ENCODE peak calls at places on chromosomes 5 and 9, in five cellular contexts. One of them, this sample, is unnamed.

GRCh38 chr5:138230981-138231589 is 18.0 kb upstream of the CDC23 start:
- DNase-seq in OCI-LY7: no peak
- DNase-seq in dorsolateral prefrontal cortex: no peak
- DNase-seq in natural killer cell: no peak
- DNase-seq in brain microvascular endothelial cell: peak
- DNase-seq in this sample: no peak

GRCh38 chr5:76689321-76690026 is 26.5 kb upstream of the F2R start:
- DNase-seq in OCI-LY7: no peak
- DNase-seq in dorsolateral prefrontal cortex: no peak
- DNase-seq in natural killer cell: no peak
- DNase-seq in brain microvascular endothelial cell: peak
- DNase-seq in this sample: no peak

GRCh38 chr5:134510970-134511795 is 14.3 kb upstream of the JADE2 start:
- DNase-seq in OCI-LY7: no peak
- DNase-seq in dorsolateral prefrontal cortex: no peak
- DNase-seq in natural killer cell: no peak
- DNase-seq in brain microvascular endothelial cell: peak
- DNase-seq in this sample: no peak

GRCh38 chr5:174097486-174098185 is 52.1 kb downstream of the NSG2 start:
- DNase-seq in OCI-LY7: no peak
- DNase-seq in dorsolateral prefrontal cortex: no peak
- DNase-seq in natural killer cell: no peak
- DNase-seq in brain microvascular endothelial cell: no peak
- DNase-seq in this sample: no peak

GRCh38 chr9:12776775-12777055 is 1.9 kb downstream of the LURAP1L start:
- DNase-seq in OCI-LY7: no peak
- DNase-seq in dorsolateral prefrontal cortex: no peak
- DNase-seq in natural killer cell: no peak
- DNase-seq in brain microvascular endothelial cell: peak
- DNase-seq in this sample: no peak

GRCh38 chr5:167030500-167031120 is 1260.8 kb upstream of the WWC1 start:
- DNase-seq in OCI-LY7: no peak
- DNase-seq in dorsolateral prefrontal cortex: no peak
- DNase-seq in natural killer cell: no peak
- DNase-seq in brain microvascular endothelial cell: no peak
- DNase-seq in this sample: peak

GRCh38 chr5:20536339-20536738 is 548.3 kb upstream of the CDH18 start:
- DNase-seq in OCI-LY7: no peak
- DNase-seq in dorsolateral prefrontal cortex: no peak
- DNase-seq in natural killer cell: no peak
- DNase-seq in brain microvascular endothelial cell: no peak
- DNase-seq in this sample: no peak

GRCh38 chr5:113060410-113061025 is 83.9 kb downstream of the DCP2 start:
- DNase-seq in OCI-LY7: no peak
- DNase-seq in dorsolateral prefrontal cortex: no peak
- DNase-seq in natural killer cell: no peak
- DNase-seq in brain microvascular endothelial cell: no peak
- DNase-seq in this sample: no peak

GRCh38 chr5:123223906-123224305 is 134.9 kb downstream of the PRDM6 start:
- DNase-seq in OCI-LY7: no peak
- DNase-seq in dorsolateral prefrontal cortex: no peak
- DNase-seq in natural killer cell: no peak
- DNase-seq in brain microvascular endothelial cell: no peak
- DNase-seq in this sample: no peak

GRCh38 chr5:169164481-169164925 is 136.4 kb downstream of the SLIT3 start:
- DNase-seq in OCI-LY7: no peak
- DNase-seq in dorsolateral prefrontal cortex: peak
- DNase-seq in natural killer cell: no peak
- DNase-seq in brain microvascular endothelial cell: peak
- DNase-seq in this sample: no peak

GRCh38 chr5:33310471-33310870 is 130.3 kb upstream of the TARS1 start:
- DNase-seq in OCI-LY7: no peak
- DNase-seq in dorsolateral prefrontal cortex: no peak
- DNase-seq in natural killer cell: no peak
- DNase-seq in brain microvascular endothelial cell: no peak
- DNase-seq in this sample: no peak

GRCh38 chr5:9251379-9251980 is 294.4 kb downstream of the SEMA5A start:
- DNase-seq in OCI-LY7: no peak
- DNase-seq in dorsolateral prefrontal cortex: no peak
- DNase-seq in natural killer cell: no peak
- DNase-seq in brain microvascular endothelial cell: no peak
- DNase-seq in this sample: no peak

GRCh38 chr9:105445203-105445881 is 2.5 kb upstream of the FSD1L start:
- DNase-seq in OCI-LY7: no peak
- DNase-seq in dorsolateral prefrontal cortex: no peak
- DNase-seq in natural killer cell: no peak
- DNase-seq in brain microvascular endothelial cell: no peak
- DNase-seq in this sample: no peak

GRCh38 chr5:9512452-9512851 is 33.4 kb downstream of the SEMA5A start:
- DNase-seq in OCI-LY7: no peak
- DNase-seq in dorsolateral prefrontal cortex: no peak
- DNase-seq in natural killer cell: no peak
- DNase-seq in brain microvascular endothelial cell: no peak
- DNase-seq in this sample: no peak

GRCh38 chr5:136192526-136193395 is at the start of gene SMIM32:
- DNase-seq in OCI-LY7: no peak
- DNase-seq in dorsolateral prefrontal cortex: peak
- DNase-seq in natural killer cell: no peak
- DNase-seq in brain microvascular endothelial cell: no peak
- DNase-seq in this sample: no peak

GRCh38 chr5:3321923-3322322 is 273.7 kb upstream of the IRX1 start:
- DNase-seq in OCI-LY7: no peak
- DNase-seq in dorsolateral prefrontal cortex: no peak
- DNase-seq in natural killer cell: no peak
- DNase-seq in brain microvascular endothelial cell: no peak
- DNase-seq in this sample: no peak

GRCh38 chr9:100714372-100715099 is 136.7 kb downstream of the CAVIN4 start:
- DNase-seq in OCI-LY7: peak
- DNase-seq in dorsolateral prefrontal cortex: peak
- DNase-seq in natural killer cell: no peak
- DNase-seq in brain microvascular endothelial cell: peak
- DNase-seq in this sample: peak

GRCh38 chr5:149002761-149003689 is 59.8 kb downstream of the SH3TC2 start:
- DNase-seq in OCI-LY7: no peak
- DNase-seq in dorsolateral prefrontal cortex: no peak
- DNase-seq in natural killer cell: no peak
- DNase-seq in brain microvascular endothelial cell: peak
- DNase-seq in this sample: no peak

GRCh38 chr5:101590384-101590783 is 687.3 kb upstream of the ST8SIA4 start:
- DNase-seq in OCI-LY7: peak
- DNase-seq in dorsolateral prefrontal cortex: no peak
- DNase-seq in natural killer cell: no peak
- DNase-seq in brain microvascular endothelial cell: no peak
- DNase-seq in this sample: peak
- TF ChIP-seq CTCF in OCI-LY7: peak
- TF ChIP-seq CTCF in dorsolateral prefrontal cortex: no peak
- TF ChIP-seq CTCF in natural killer cell: no peak
- TF ChIP-seq CTCF in brain microvascular endothelial cell: peak
- TF ChIP-seq CTCF in this sample: no peak

GRCh38 chr9:36999728-37000333 is 34.2 kb downstream of the PAX5 start:
- DNase-seq in OCI-LY7: peak
- DNase-seq in dorsolateral prefrontal cortex: no peak
- DNase-seq in natural killer cell: no peak
- DNase-seq in brain microvascular endothelial cell: no peak
- DNase-seq in this sample: no peak
- TF ChIP-seq CTCF in OCI-LY7: peak
- TF ChIP-seq CTCF in dorsolateral prefrontal cortex: no peak
- TF ChIP-seq CTCF in natural killer cell: no peak
- TF ChIP-seq CTCF in brain microvascular endothelial cell: no peak
- TF ChIP-seq CTCF in this sample: peak

DNA sequence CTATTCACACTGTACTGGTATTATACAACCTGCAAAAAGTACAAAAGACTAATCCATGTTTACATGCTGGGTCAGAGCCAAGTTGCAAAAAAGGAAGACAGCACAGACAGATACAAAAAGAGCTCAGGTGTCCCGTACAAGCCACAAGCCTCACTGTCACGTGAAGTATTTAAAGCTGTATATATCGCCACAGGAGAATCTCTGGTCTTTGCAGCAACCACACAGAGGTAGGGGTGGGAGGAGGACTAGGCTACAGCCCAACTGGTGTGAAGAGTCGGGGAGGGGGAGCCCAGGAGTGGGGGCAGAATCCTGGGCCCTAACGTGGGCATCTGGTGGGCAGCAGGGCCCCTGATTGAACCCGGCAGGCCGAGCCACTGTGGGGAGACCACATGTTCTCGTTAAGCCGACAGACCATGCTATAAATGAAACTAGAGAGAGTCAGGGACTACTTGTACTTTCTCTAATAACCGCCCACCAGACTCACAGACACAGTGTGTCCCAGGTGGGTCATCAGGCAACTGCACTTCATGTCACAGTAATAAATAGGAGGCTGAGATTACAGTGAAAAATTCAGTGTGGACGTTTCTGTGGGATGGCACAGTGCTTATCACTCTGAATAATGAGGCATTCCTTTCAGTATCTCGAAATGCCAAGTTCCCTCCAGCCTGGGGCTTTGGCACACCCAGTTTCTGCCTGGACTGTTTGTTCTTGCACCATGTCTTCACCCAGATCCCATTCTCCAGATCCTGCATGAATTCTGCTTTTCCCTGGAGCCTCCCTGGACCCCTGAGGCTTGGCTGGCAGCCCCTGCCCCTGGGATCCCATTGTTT is 79.3 kb upstream of the SH3PXD2B start:
- DNase-seq in OCI-LY7: no peak
- DNase-seq in dorsolateral prefrontal cortex: no peak
- DNase-seq in natural killer cell: no peak
- DNase-seq in brain microvascular endothelial cell: no peak
- DNase-seq in this sample: no peak
- TF ChIP-seq CTCF in OCI-LY7: no peak
- TF ChIP-seq CTCF in dorsolateral prefrontal cortex: no peak
- TF ChIP-seq CTCF in natural killer cell: no peak
- TF ChIP-seq CTCF in brain microvascular endothelial cell: no peak
- TF ChIP-seq CTCF in this sample: no peak

GRCh38 chr9:114592356-114592755 is 4.8 kb downstream of the ATP6V1G1 start:
- DNase-seq in OCI-LY7: peak
- DNase-seq in dorsolateral prefrontal cortex: no peak
- DNase-seq in natural killer cell: no peak
- DNase-seq in brain microvascular endothelial cell: peak
- DNase-seq in this sample: no peak
- TF ChIP-seq CTCF in OCI-LY7: peak
- TF ChIP-seq CTCF in dorsolateral prefrontal cortex: peak
- TF ChIP-seq CTCF in natural killer cell: peak
- TF ChIP-seq CTCF in brain microvascular endothelial cell: peak
- TF ChIP-seq CTCF in this sample: peak

DNA sequence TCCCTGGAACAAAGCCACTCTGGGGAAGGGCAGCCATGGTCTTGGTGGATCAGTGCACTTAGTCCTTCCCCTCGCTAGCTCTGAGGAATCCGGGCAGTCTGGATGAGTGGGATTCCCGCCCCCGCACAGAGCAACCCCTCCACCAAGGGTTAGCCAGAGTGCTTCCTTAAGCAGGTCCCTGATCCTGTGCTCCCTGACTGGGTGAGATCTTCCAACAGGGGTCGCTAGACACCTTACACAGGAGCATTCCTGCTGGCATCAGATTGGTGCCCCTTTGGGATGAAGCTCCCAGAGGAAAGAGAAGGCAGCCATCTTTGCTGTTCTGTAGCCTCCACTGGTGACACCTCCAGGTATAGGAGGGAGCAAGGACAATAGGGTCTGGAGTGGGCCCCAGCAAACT is 228.8 kb downstream of the AP3B1 start:
- DNase-seq in OCI-LY7: peak
- DNase-seq in dorsolateral prefrontal cortex: no peak
- DNase-seq in natural killer cell: no peak
- DNase-seq in brain microvascular endothelial cell: no peak
- DNase-seq in this sample: no peak
- TF ChIP-seq CTCF in OCI-LY7: peak
- TF ChIP-seq CTCF in dorsolateral prefrontal cortex: no peak
- TF ChIP-seq CTCF in natural killer cell: no peak
- TF ChIP-seq CTCF in brain microvascular endothelial cell: peak
- TF ChIP-seq CTCF in this sample: no peak

GRCh38 chr5:39314591-39314990 is 49.7 kb downstream of the C9 start:
- DNase-seq in OCI-LY7: no peak
- DNase-seq in dorsolateral prefrontal cortex: no peak
- DNase-seq in natural killer cell: no peak
- DNase-seq in brain microvascular endothelial cell: no peak
- DNase-seq in this sample: no peak
- TF ChIP-seq CTCF in OCI-LY7: no peak
- TF ChIP-seq CTCF in dorsolateral prefrontal cortex: no peak
- TF ChIP-seq CTCF in natural killer cell: no peak
- TF ChIP-seq CTCF in brain microvascular endothelial cell: peak
- TF ChIP-seq CTCF in this sample: no peak

GRCh38 chr5:172939045-172939444 is 20.2 kb upstream of the RPL26L1 start:
- DNase-seq in OCI-LY7: no peak
- DNase-seq in dorsolateral prefrontal cortex: no peak
- DNase-seq in natural killer cell: no peak
- DNase-seq in brain microvascular endothelial cell: no peak
- DNase-seq in this sample: no peak
- TF ChIP-seq CTCF in OCI-LY7: peak
- TF ChIP-seq CTCF in dorsolateral prefrontal cortex: peak
- TF ChIP-seq CTCF in natural killer cell: no peak
- TF ChIP-seq CTCF in brain microvascular endothelial cell: peak
- TF ChIP-seq CTCF in this sample: no peak